ENCODE peak calls at places on chromosomes 12 and 14, in six cellular contexts. Y, A, R, V, G and X are unnamed samples.

GRCh38 chr14:62079035-62079434 is 316.8 kb downstream of the SNAPC1 start:
- DNase-seq in G (no peak), R (no peak), A (no peak), Y (no peak), V (no peak), X (no peak)

GRCh38 chr12:48996794-48997718 is 2.1 kb downstream of the DDN start:
- DNase-seq in V (peak; percentile 88), Y (peak; percentile 67), R (no peak), A (peak; percentile 94), G (peak; percentile 65), X (peak; percentile 48)

GRCh38 chr14:80456200-80456599 is 244.9 kb upstream of the DIO2 start:
- DNase-seq in V (no peak), G (no peak), A (no peak), Y (peak; percentile 79), R (no peak), X (no peak)

GRCh38 chr14:87797001-87797400 is 196.0 kb downstream of the GALC start:
- DNase-seq in G (no peak), V (no peak), R (no peak), Y (no peak), A (no peak), X (no peak)

GRCh38 chr12:43292699-43293098 is 259.3 kb downstream of the ADAMTS20 start:
- DNase-seq in V (no peak), R (no peak), Y (peak; percentile 79), A (no peak), G (no peak), X (no peak)

GRCh38 chr12:106584104-106585064 is 1.6 kb downstream of the RFX4 start:
- DNase-seq in G (no peak), V (no peak), Y (no peak), A (peak; percentile 15), R (no peak), X (no peak)

GRCh38 chr14:81416233-81416927 is 16.3 kb upstream of the STON2 start:
- DNase-seq in G (no peak), A (no peak), V (peak; percentile 62), Y (no peak), R (no peak), X (no peak)

GRCh38 chr12:83470749-83471148 is 784.0 kb downstream of the TMTC2 start:
- DNase-seq in G (no peak), R (no peak), A (no peak), Y (no peak), V (no peak), X (no peak)

GRCh38 chr14:63276016-63276415 is 42.7 kb downstream of the GPHB5 start:
- DNase-seq in G (no peak), A (no peak), R (no peak), V (no peak), Y (no peak), X (no peak)

GRCh38 chr12:32512379-32512778 is 113.0 kb downstream of the FGD4 start:
- DNase-seq in G (no peak), Y (no peak), V (no peak), A (no peak), R (no peak), X (no peak)

GRCh38 chr14:26538176-26538575 is 59.7 kb downstream of the NOVA1 start:
- DNase-seq in Y (no peak), A (no peak), G (no peak), V (no peak), R (no peak), X (no peak)

GRCh38 chr14:31429791-31430190 is 9.4 kb upstream of the HEATR5A start:
- DNase-seq in A (no peak), R (no peak), G (no peak), Y (no peak), V (no peak), X (no peak)

GRCh38 chr14:73887116-73887490 is 444 bp downstream of the ZNF410 start:
- DNase-seq in V (no peak), Y (peak; percentile 27), R (no peak), G (peak; percentile 25), A (peak; percentile 23), X (peak; percentile 29)

GRCh38 chr12:47362131-47362686 is 282.4 kb upstream of the AMIGO2 start:
- DNase-seq in G (no peak), A (no peak), V (no peak), R (no peak), Y (no peak), X (no peak)

GRCh38 chr14:67738740-67739504 is 37.2 kb downstream of the RDH12 start:
- DNase-seq in R (no peak), V (peak; percentile 43), Y (peak; percentile 93), A (peak; percentile 88), G (peak; percentile 94), X (no peak)

GRCh38 chr12:43332977-43333649 is 218.9 kb downstream of the ADAMTS20 start:
- DNase-seq in Y (peak; percentile 83), R (no peak), A (no peak), V (no peak), G (no peak), X (peak; percentile 14)

GRCh38 chr14:26872510-26872909 is 274.7 kb upstream of the NOVA1 start:
- DNase-seq in Y (no peak), G (no peak), R (no peak), V (peak; percentile 18), A (no peak), X (no peak)

GRCh38 chr12:30603129-30603528 is 92.5 kb downstream of the IPO8 start:
- DNase-seq in Y (no peak), A (no peak), R (no peak), G (no peak), V (no peak), X (no peak)

GRCh38 chr12:133180669-133181068 is 626 bp upstream of the ZNF268 start:
- DNase-seq in A (no peak), Y (no peak), R (no peak), V (no peak), G (no peak), X (no peak)

GRCh38 chr14:80606347-80606772 is 335.2 kb downstream of the CEP128 start:
- DNase-seq in R (no peak), A (no peak), G (no peak), Y (no peak), V (no peak), X (no peak)

GRCh38 chr14:92644166-92644565 is 104.3 kb downstream of the LGMN start:
- DNase-seq in V (no peak), G (no peak), Y (peak; percentile 85), A (no peak), R (no peak), X (no peak)

DNA sequence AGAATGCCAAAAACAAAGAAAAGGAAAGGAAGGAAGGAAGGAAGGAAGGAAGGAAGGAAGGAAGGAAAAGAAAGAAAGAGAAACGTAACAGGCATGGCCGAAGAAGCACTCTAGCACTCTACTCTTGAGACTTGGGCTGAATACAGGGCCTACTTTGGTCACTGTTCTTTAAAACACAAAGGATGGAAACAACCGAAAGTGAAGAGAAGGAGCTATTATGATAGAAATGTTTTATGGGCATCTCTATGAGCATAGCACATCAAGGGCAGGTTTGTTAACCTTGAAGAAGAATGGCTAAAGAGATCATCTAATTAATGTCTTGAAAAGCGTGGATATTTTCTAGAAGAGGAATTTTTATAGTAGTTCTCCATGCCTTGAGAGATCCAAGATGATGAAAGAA is 15.9 kb upstream of the OTX2 start:
- DNase-seq in R (no peak), Y (no peak), G (no peak), A (no peak), V (no peak), X (no peak)
- TF ChIP-seq BHLHE40 in R (no peak), Y (no peak), G (no peak), A (no peak), V (no peak), X (no peak)

GRCh38 chr12:104134882-104135281 is 3.1 kb downstream of the NFYB start:
- DNase-seq in Y (no peak), R (no peak), G (no peak), V (no peak), A (no peak), X (no peak)

GRCh38 chr12:104137902-104138746 is at the start of gene NFYB:
- DNase-seq in Y (peak; percentile 98), G (peak; percentile 95), A (peak; percentile 98), V (peak; percentile 96), R (peak; percentile 83), X (peak; percentile 95)

GRCh38 chr12:104138747-104139186 is 757 bp upstream of the NFYB start:
- DNase-seq in Y (no peak), V (no peak), G (no peak), A (no peak), R (no peak), X (no peak)

GRCh38 chr12:104136577-104136976 is 1.4 kb downstream of the NFYB start:
- DNase-seq in R (no peak), A (no peak), V (no peak), Y (peak; percentile 67), G (no peak), X (no peak)

DNA sequence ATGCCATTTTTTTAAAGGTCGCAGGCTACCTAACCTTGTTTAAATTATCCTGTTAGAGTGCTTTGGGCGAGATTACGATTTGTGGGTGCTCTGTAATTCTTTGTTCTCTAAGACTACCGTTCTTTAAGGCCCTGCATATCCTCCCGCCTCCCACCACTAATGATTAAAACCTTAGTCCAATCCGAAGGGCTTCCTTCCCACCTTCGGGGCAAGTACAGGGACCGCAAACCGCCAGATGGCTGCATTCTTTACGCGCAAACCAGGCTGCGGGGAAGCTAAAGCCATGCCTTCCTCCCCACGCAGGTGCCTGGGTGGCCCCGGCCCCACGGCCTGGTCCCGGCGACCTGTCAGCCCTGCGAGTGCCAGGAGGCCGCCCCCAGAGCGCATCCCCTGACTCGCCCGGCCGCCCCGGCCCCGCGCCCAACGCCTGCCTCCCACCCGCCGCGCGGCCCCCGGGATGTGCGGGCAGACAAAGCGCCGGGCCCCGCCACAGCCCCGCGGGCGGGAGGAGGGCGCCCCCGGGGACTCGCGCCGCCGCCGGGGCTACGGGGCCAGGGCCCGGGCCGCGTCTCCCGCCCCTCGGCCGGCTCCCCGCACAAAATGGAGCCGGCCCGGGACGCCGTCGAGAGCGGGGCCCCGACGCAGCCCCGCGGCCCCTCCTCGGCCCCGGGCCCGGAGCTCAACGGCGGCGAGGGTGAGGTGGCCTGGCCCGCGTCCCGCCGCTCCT is 672 bp downstream of the NFYB start:
- DNase-seq in Y (peak; percentile 62), A (peak; percentile 41), V (peak; percentile 57), R (peak; percentile 7), G (peak; percentile 47), X (peak; percentile 26)
- TF ChIP-seq BHLHE40 in Y (no peak), A (no peak), V (no peak), R (no peak), G (no peak), X (no peak)

GRCh38 chr14:89719371-89720075 is 235.0 kb downstream of the EFCAB11 start:
- DNase-seq in R (no peak), A (no peak), G (no peak), V (no peak), Y (no peak), X (no peak)
- TF ChIP-seq BHLHE40 in R (no peak), A (no peak), G (no peak), V (no peak), Y (no peak), X (no peak)

DNA sequence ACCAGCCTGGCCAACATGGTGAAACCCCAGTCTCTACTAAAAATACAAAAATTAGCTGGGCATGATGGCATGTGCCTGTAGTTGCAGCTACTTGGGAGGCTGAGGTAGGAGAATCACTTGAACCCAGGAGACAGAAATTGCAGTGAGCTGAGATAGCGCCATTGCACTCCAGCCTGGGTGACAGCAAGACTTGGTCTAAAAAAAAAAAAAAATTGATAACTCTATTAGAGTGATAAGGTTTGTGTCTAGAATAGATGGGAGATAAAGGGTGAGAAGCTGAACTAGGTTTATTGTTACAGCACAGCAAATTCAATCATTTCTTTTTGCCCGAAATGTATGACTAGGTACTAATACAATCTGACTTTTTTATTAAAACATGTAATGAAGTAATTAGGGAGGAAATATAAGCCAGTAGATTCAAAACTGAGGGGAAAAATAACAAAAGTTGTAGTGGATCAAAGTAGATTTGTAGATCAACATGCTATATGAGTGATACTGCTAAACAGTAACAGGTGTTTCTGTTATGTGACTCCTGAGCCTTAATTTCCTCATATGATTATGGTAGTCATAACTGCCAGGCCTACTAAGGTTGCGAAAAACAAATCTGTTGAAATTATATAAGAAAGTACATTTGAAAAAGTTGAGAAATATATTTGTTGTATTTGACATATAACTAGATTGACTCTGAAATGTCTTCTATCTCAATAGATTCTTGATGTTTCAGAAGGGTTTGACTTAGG is 83.5 kb downstream of the WNK1 start:
- DNase-seq in A (no peak), R (no peak), Y (no peak), G (no peak), V (no peak), X (no peak)
- TF ChIP-seq BHLHE40 in A (no peak), R (no peak), Y (no peak), G (no peak), V (no peak), X (no peak)